ENCODE peak calls at places on chromosomes 11 and 22, in five cellular contexts. One of them, this sample, is unnamed.

GRCh38 chr11:113270080-113270479 is 44.3 kb upstream of the TTC12 start:
- DNase-seq in NT2/D1: no peak
- DNase-seq in esophagus squamous epithelium: no peak
- DNase-seq in lower lobe of right lung: no peak
- DNase-seq in heart left ventricle: no peak
- DNase-seq in this sample: no peak

GRCh38 chr11:12606597-12606996 is 67.6 kb upstream of the TEAD1 start:
- DNase-seq in NT2/D1: no peak
- DNase-seq in esophagus squamous epithelium: no peak
- DNase-seq in lower lobe of right lung: no peak
- DNase-seq in heart left ventricle: no peak
- DNase-seq in this sample: no peak

GRCh38 chr11:113377606-113378005 is 10.0 kb upstream of the ANKK1 start:
- DNase-seq in NT2/D1: no peak
- DNase-seq in esophagus squamous epithelium: no peak
- DNase-seq in lower lobe of right lung: no peak
- DNase-seq in heart left ventricle: no peak
- DNase-seq in this sample: no peak

GRCh38 chr22:44394246-44395115 is 81.7 kb upstream of the SHISAL1 start:
- DNase-seq in NT2/D1: no peak
- DNase-seq in esophagus squamous epithelium: no peak
- DNase-seq in lower lobe of right lung: no peak
- DNase-seq in heart left ventricle: peak; percentile 17
- DNase-seq in this sample: peak; percentile 10

GRCh38 chr11:116927163-116927772 is 89.8 kb upstream of the APOA1 start:
- DNase-seq in NT2/D1: no peak
- DNase-seq in esophagus squamous epithelium: no peak
- DNase-seq in lower lobe of right lung: no peak
- DNase-seq in heart left ventricle: no peak
- DNase-seq in this sample: no peak

GRCh38 chr22:41568811-41569210 is 8.0 kb downstream of the CSDC2 start:
- DNase-seq in NT2/D1: no peak
- DNase-seq in esophagus squamous epithelium: no peak
- DNase-seq in lower lobe of right lung: no peak
- DNase-seq in heart left ventricle: no peak
- DNase-seq in this sample: no peak

GRCh38 chr11:45936655-45937054 is 14.2 kb downstream of the LARGE2 start:
- DNase-seq in NT2/D1: no peak
- DNase-seq in esophagus squamous epithelium: no peak
- DNase-seq in lower lobe of right lung: no peak
- DNase-seq in heart left ventricle: no peak
- DNase-seq in this sample: no peak

GRCh38 chr22:42716649-42717127 is 4.0 kb downstream of the A4GALT start:
- DNase-seq in NT2/D1: no peak
- DNase-seq in esophagus squamous epithelium: no peak
- DNase-seq in lower lobe of right lung: no peak
- DNase-seq in heart left ventricle: no peak
- DNase-seq in this sample: no peak

GRCh38 chr11:121338536-121338935 is 46.0 kb downstream of the SC5D start:
- DNase-seq in NT2/D1: no peak
- DNase-seq in esophagus squamous epithelium: no peak
- DNase-seq in lower lobe of right lung: no peak
- DNase-seq in heart left ventricle: no peak
- DNase-seq in this sample: no peak

GRCh38 chr11:57444362-57445074 is 15.8 kb upstream of the RTN4RL2 start:
- DNase-seq in NT2/D1: no peak
- DNase-seq in esophagus squamous epithelium: no peak
- DNase-seq in lower lobe of right lung: no peak
- DNase-seq in heart left ventricle: no peak
- DNase-seq in this sample: no peak

GRCh38 chr11:125345706-125346561 is 150.1 kb downstream of the FEZ1 start:
- DNase-seq in NT2/D1: peak; percentile 51
- DNase-seq in esophagus squamous epithelium: peak; percentile 1
- DNase-seq in lower lobe of right lung: peak; percentile 63
- DNase-seq in heart left ventricle: peak; percentile 82
- DNase-seq in this sample: peak; percentile 83

GRCh38 chr11:831132-831864 is 1.5 kb upstream of the CD151 start:
- DNase-seq in NT2/D1: no peak
- DNase-seq in esophagus squamous epithelium: no peak
- DNase-seq in lower lobe of right lung: no peak
- DNase-seq in heart left ventricle: no peak
- DNase-seq in this sample: no peak

GRCh38 chr11:44535201-44535980 is 30.1 kb upstream of the CD82 start:
- DNase-seq in NT2/D1: no peak
- DNase-seq in esophagus squamous epithelium: no peak
- DNase-seq in lower lobe of right lung: no peak
- DNase-seq in heart left ventricle: no peak
- DNase-seq in this sample: no peak

GRCh38 chr11:71140206-71140919 is 112.0 kb downstream of the SHANK2 start:
- DNase-seq in NT2/D1: no peak
- DNase-seq in esophagus squamous epithelium: no peak
- DNase-seq in lower lobe of right lung: peak; percentile 64
- DNase-seq in heart left ventricle: no peak
- DNase-seq in this sample: no peak

GRCh38 chr11:82092904-82093303 is 640.8 kb downstream of the FAM181B start:
- DNase-seq in NT2/D1: no peak
- DNase-seq in esophagus squamous epithelium: no peak
- DNase-seq in lower lobe of right lung: no peak
- DNase-seq in heart left ventricle: no peak
- DNase-seq in this sample: no peak

GRCh38 chr11:30987819-30988218 is 381.7 kb downstream of the DCDC1 start:
- DNase-seq in NT2/D1: no peak
- DNase-seq in esophagus squamous epithelium: no peak
- DNase-seq in lower lobe of right lung: no peak
- DNase-seq in heart left ventricle: no peak
- DNase-seq in this sample: no peak

GRCh38 chr11:37718431-37718999 is 1120.5 kb upstream of the RAG2 start:
- DNase-seq in NT2/D1: no peak
- DNase-seq in esophagus squamous epithelium: no peak
- DNase-seq in lower lobe of right lung: no peak
- DNase-seq in heart left ventricle: no peak
- DNase-seq in this sample: no peak

GRCh38 chr11:57459112-57460016 is 964 bp upstream of the RTN4RL2 start:
- DNase-seq in NT2/D1: no peak
- DNase-seq in esophagus squamous epithelium: no peak
- DNase-seq in lower lobe of right lung: no peak
- DNase-seq in heart left ventricle: no peak
- DNase-seq in this sample: no peak

GRCh38 chr22:37426532-37427127 is 649 bp downstream of the ELFN2 start:
- DNase-seq in NT2/D1: no peak
- DNase-seq in esophagus squamous epithelium: no peak
- DNase-seq in lower lobe of right lung: no peak
- DNase-seq in heart left ventricle: no peak
- DNase-seq in this sample: no peak

DNA sequence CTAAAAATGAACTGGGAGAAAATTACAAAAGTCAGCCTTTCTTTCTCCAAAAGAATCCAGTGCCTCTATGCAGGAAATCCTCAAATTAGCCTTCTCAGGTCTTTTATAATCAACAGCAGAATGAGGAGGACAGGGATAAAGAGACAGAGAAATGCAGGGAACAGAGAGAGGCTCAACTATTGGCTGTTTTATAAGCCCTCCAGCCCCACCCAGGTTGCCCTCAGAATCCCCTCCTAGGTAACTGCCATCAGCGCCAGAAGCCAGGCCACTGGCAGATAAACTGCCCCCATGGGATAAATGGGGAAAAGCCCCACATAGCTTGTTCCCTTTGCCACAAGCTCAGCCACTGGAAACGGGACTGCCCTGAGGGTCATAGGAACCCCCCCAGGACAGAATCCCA is 10.9 kb upstream of the HMOX1 start:
- DNase-seq in NT2/D1: no peak
- DNase-seq in esophagus squamous epithelium: no peak
- DNase-seq in lower lobe of right lung: no peak
- DNase-seq in heart left ventricle: no peak
- DNase-seq in this sample: no peak
- H3K4me1 ChIP-seq in NT2/D1: peaks cover 9% of the 10 kb centered on the region
- H3K4me1 ChIP-seq in esophagus squamous epithelium: peaks cover 6% of the 10 kb centered on the region
- H3K4me1 ChIP-seq in lower lobe of right lung: peaks cover 20% of the 10 kb centered on the region
- H3K4me1 ChIP-seq in heart left ventricle: no peaks in the 10 kb centered on the region
- H3K4me1 ChIP-seq in this sample: peaks cover 23% of the 10 kb centered on the region

GRCh38 chr22:28980326-28980725 is 81.3 kb downstream of the C22orf31 start:
- DNase-seq in NT2/D1: no peak
- DNase-seq in esophagus squamous epithelium: no peak
- DNase-seq in lower lobe of right lung: no peak
- DNase-seq in heart left ventricle: no peak
- DNase-seq in this sample: no peak
- H3K4me1 ChIP-seq in NT2/D1: no peaks in the 10 kb centered on the region
- H3K4me1 ChIP-seq in esophagus squamous epithelium: peaks cover 28% of the 10 kb centered on the region
- H3K4me1 ChIP-seq in lower lobe of right lung: peaks cover 61% of the 10 kb centered on the region
- H3K4me1 ChIP-seq in heart left ventricle: no peaks in the 10 kb centered on the region
- H3K4me1 ChIP-seq in this sample: peaks cover 30% of the 10 kb centered on the region

DNA sequence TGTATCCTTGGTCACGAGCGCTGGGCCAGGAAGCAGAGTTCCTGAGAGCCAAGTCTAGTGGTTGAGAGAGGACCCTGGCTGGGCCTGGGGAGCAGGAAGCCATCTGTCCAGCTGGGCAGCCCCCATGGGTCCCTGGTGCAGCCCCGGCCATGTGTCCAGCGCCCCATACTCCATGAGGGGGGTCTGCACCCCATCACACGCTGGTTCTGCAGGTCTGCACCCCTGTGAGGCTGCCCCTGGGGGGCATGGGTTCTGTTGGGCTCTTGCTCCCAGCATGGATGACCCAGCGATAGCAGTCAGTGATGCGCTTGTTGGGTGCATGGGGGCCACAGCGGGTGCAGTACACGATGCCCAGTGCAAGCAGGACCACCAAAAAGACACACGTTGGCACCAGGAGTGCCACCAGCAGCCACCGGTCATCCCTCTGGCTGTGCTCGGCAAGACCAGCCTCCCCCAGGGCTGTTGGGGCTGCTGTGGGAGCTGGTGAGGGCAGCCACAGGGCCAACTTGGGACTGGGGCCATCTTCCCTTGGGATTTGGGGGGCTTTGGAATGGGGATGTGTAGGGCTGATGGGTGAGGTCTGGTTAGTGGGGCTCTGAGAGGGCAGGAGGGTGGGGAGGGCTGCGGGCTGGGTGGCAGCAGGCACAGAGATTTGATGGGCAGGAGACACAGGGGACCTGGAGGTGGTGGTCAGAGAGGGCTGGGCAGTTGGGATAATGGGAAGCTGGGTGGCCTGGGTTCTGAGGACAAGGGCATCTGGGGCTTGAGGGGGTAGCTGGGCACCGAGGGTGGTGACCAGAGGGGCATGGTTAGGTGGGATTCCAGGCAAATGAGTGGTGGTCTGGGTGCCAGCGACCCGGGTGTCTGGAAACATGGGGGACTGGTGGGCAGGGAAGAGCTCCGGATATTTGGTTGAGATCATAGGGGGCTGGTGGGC is 2.0 kb downstream of the CD248 start:
- DNase-seq in NT2/D1: no peak
- DNase-seq in esophagus squamous epithelium: no peak
- DNase-seq in lower lobe of right lung: no peak
- DNase-seq in heart left ventricle: no peak
- DNase-seq in this sample: no peak
- H3K4me1 ChIP-seq in NT2/D1: peaks cover 46% of the 10 kb centered on the region
- H3K4me1 ChIP-seq in esophagus squamous epithelium: peaks cover 56% of the 10 kb centered on the region
- H3K4me1 ChIP-seq in lower lobe of right lung: peaks cover 44% of the 10 kb centered on the region
- H3K4me1 ChIP-seq in heart left ventricle: peaks cover 22% of the 10 kb centered on the region
- H3K4me1 ChIP-seq in this sample: peaks cover 51% of the 10 kb centered on the region

DNA sequence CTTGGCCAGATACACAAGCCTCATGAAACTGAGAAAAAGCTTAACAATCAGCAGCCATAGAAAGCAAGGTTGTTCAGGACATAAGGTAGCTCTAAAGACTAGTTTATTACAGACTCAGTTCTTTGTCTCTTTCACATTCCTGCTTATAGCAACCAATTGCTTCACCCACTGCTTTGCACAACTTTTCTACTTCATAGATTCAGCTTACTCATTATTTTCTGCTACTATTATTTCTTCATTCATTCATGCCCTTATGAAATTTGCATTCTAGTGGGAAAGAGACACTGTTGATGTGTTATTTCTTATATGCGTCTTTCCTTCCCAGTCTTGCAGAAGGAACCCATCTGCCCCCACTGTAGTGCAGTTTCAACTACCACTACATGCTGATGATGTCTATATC is 4.7 kb downstream of the CCDC34 start:
- DNase-seq in NT2/D1: no peak
- DNase-seq in esophagus squamous epithelium: no peak
- DNase-seq in lower lobe of right lung: no peak
- DNase-seq in heart left ventricle: no peak
- DNase-seq in this sample: no peak
- H3K4me1 ChIP-seq in NT2/D1: no peaks in the 10 kb centered on the region
- H3K4me1 ChIP-seq in esophagus squamous epithelium: peaks cover 9% of the 10 kb centered on the region
- H3K4me1 ChIP-seq in lower lobe of right lung: peaks cover 8% of the 10 kb centered on the region
- H3K4me1 ChIP-seq in heart left ventricle: no peaks in the 10 kb centered on the region
- H3K4me1 ChIP-seq in this sample: peaks cover 23% of the 10 kb centered on the region

DNA sequence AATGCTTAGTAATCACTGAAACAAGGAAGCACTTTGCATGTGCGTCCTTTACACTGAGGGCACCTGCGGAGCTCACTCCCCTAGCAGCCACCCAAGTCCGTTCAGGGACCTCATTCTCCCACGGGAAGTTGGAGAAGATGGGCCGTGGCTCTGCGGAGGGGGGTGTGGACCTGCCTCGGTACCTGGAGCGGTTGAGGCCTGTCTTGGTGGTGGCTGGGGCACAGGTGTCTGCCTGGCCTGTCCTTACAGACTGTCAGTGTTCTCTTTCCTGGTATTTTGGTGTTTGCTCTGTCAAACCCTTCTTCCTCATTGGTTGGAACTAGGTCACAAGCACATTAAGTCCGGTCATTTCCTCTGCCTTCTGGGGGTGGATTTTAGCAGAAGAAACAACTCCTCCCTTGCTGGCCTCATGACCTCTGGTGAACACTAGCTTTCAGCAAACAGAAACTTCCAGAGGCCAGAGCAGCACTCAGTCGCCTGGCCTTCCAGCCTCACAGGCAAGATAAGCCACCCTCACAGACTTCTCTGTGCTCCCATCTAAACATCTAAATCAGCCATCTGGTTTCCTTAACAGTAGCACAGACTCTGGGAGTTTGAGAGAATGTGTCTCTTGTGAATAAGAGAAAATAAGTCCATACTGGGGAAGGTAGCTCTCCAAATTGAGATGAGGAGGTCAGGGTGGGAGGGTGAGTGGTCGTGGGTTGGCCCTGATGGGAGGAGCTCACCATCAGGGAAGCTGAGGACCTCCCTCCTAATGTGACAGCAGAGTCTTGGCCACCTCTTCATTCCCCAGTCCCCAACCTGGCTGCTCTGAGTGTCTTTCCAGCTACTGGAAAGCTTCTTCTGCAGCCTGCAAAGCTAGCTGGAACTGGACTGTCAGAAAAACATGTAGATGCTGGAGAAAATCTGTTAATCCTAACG is 8.6 kb downstream of the SNAP29 start:
- DNase-seq in NT2/D1: no peak
- DNase-seq in esophagus squamous epithelium: no peak
- DNase-seq in lower lobe of right lung: no peak
- DNase-seq in heart left ventricle: peak; percentile 70
- DNase-seq in this sample: peak; percentile 20
- H3K4me1 ChIP-seq in NT2/D1: no peaks in the 10 kb centered on the region
- H3K4me1 ChIP-seq in esophagus squamous epithelium: peaks cover 8% of the 10 kb centered on the region
- H3K4me1 ChIP-seq in lower lobe of right lung: peaks cover 53% of the 10 kb centered on the region
- H3K4me1 ChIP-seq in heart left ventricle: peaks cover 13% of the 10 kb centered on the region
- H3K4me1 ChIP-seq in this sample: peaks cover 39% of the 10 kb centered on the region

This sample was measured in left ventricle myocardium inferior.